ENCODE peak calls at places on chromosomes 16 and 17, in five cellular contexts. D, A, G, Q and J are unnamed samples.

GRCh38 chr17:4365103-4365627 is 1.3 kb downstream of the UBE2G1 start:
- DNase-seq in D (peak), A (peak), G (peak), Q (peak), J (peak)

GRCh38 chr16:87563022-87563421 is 39.3 kb upstream of the JPH3 start:
- DNase-seq in D (no peak), A (no peak), G (no peak), Q (no peak), J (no peak)

GRCh38 chr16:27894441-27894840 is 169.1 kb downstream of the GSG1L start:
- DNase-seq in D (no peak), A (no peak), G (no peak), Q (no peak), J (no peak)

GRCh38 chr17:65123757-65124675 is 13.2 kb upstream of the RGS9 start:
- DNase-seq in D (no peak), A (no peak), G (peak), Q (no peak), J (no peak)

GRCh38 chr17:47785538-47786123 is 36.0 kb downstream of the OSBPL7 start:
- DNase-seq in D (no peak), A (no peak), G (peak), Q (peak), J (no peak)

GRCh38 chr16:4859190-4859899 is 12.1 kb downstream of the UBN1 start:
- DNase-seq in D (no peak), A (no peak), G (no peak), Q (no peak), J (no peak)

GRCh38 chr17:74374786-74375185 is 7.5 kb downstream of the GPR142 start:
- DNase-seq in D (no peak), A (no peak), G (no peak), Q (no peak), J (no peak)

GRCh38 chr16:914453-914852 is 56.3 kb downstream of the LMF1 start:
- DNase-seq in D (no peak), A (no peak), G (no peak), Q (no peak), J (no peak)

GRCh38 chr17:10243905-10244844 is 45.8 kb upstream of the GAS7 start:
- DNase-seq in D (no peak), A (no peak), G (no peak), Q (no peak), J (no peak)

GRCh38 chr16:66541388-66542360 is 8.2 kb downstream of the TK2 start:
- DNase-seq in D (no peak), A (no peak), G (no peak), Q (no peak), J (no peak)

GRCh38 chr17:56121661-56122060 is 31.6 kb upstream of the ANKFN1 start:
- DNase-seq in D (no peak), A (no peak), G (no peak), Q (no peak), J (no peak)

GRCh38 chr16:57600048-57600835 is 28.2 kb upstream of the ADGRG1 start:
- DNase-seq in D (no peak), A (no peak), G (no peak), Q (peak), J (no peak)

GRCh38 chr16:54957403-54957802 is 26.7 kb downstream of the IRX5 start:
- DNase-seq in D (no peak), A (peak), G (peak), Q (no peak), J (peak)